ENCODE peak calls at places on chromosomes 3 and 15, in eight cellular contexts. V is heart left ventricle, N is K562, Z is HepG2, X is adrenal gland, H is IMR-90, O is esophagus muscularis mucosa, Y is right lobe of liver. C is an unnamed sample.

GRCh38 chr15:89353991-89354390 is 19.4 kb upstream of the POLG start:
- DNase-seq in Y (no peak), Z (no peak), X (no peak), H (no peak), V (no peak), N (no peak), O (no peak), C (no peak)

GRCh38 chr15:94749848-94750617 is 518.7 kb downstream of the MCTP2 start:
- DNase-seq in Y (no peak), V (no peak), H (no peak), N (no peak), Z (no peak), O (no peak), X (no peak), C (no peak)

GRCh38 chr15:63037996-63038720 is 4.4 kb upstream of the TPM1 start:
- DNase-seq in X (no peak), Z (no peak), N (no peak), H (no peak), Y (no peak), V (no peak), O (no peak), C (no peak)

GRCh38 chr3:59605318-59605717 is 555.5 kb upstream of the CFAP20DC start:
- DNase-seq in Y (no peak), V (no peak), H (no peak), X (no peak), Z (no peak), O (no peak), N (no peak), C (peak)

GRCh38 chr15:84955089-84955848 is 26.4 kb upstream of the PDE8A start:
- DNase-seq in Y (peak), V (peak), X (peak), O (no peak), H (peak), N (peak), Z (peak), C (peak)

GRCh38 chr3:11803977-11804903 is 42.4 kb downstream of the TAMM41 start:
- DNase-seq in N (peak), V (no peak), Z (peak), Y (no peak), O (no peak), H (peak), X (peak), C (peak)

GRCh38 chr3:139213936-139214335 is 129.9 kb upstream of the MRPS22 start:
- DNase-seq in N (no peak), X (no peak), O (peak), Y (no peak), H (no peak), Z (no peak), V (no peak), C (no peak)

GRCh38 chr15:69138963-69139362 is 21.5 kb upstream of the GLCE start:
- DNase-seq in N (no peak), Z (no peak), X (no peak), O (no peak), H (no peak), Y (no peak), V (no peak), C (no peak)

GRCh38 chr3:14518893-14519292 is 21.2 kb downstream of the GRIP2 start:
- DNase-seq in H (no peak), Z (no peak), N (no peak), Y (no peak), V (no peak), X (no peak), O (no peak), C (no peak)

GRCh38 chr15:33468740-33469139 is 158.0 kb downstream of the RYR3 start:
- DNase-seq in O (no peak), V (no peak), N (no peak), Y (no peak), Z (no peak), H (no peak), X (no peak), C (no peak)

GRCh38 chr3:40901298-40901697 is 298.0 kb upstream of the CTNNB1 start:
- DNase-seq in O (no peak), Y (no peak), H (no peak), X (no peak), N (no peak), V (no peak), Z (no peak), C (no peak)

GRCh38 chr15:60905587-60905986 is 323.5 kb downstream of the RORA start:
- DNase-seq in Z (no peak), V (no peak), H (no peak), X (no peak), N (no peak), O (no peak), Y (no peak), C (peak)

GRCh38 chr15:95503640-95504225 is 826.8 kb upstream of the NR2F2 start:
- DNase-seq in Y (no peak), Z (no peak), H (no peak), V (no peak), O (no peak), N (no peak), X (no peak), C (no peak)

GRCh38 chr3:110814170-110815007 is 257.2 kb upstream of the NECTIN3 start:
- DNase-seq in H (peak), X (no peak), N (no peak), V (no peak), O (no peak), Y (no peak), Z (no peak), C (no peak)

DNA sequence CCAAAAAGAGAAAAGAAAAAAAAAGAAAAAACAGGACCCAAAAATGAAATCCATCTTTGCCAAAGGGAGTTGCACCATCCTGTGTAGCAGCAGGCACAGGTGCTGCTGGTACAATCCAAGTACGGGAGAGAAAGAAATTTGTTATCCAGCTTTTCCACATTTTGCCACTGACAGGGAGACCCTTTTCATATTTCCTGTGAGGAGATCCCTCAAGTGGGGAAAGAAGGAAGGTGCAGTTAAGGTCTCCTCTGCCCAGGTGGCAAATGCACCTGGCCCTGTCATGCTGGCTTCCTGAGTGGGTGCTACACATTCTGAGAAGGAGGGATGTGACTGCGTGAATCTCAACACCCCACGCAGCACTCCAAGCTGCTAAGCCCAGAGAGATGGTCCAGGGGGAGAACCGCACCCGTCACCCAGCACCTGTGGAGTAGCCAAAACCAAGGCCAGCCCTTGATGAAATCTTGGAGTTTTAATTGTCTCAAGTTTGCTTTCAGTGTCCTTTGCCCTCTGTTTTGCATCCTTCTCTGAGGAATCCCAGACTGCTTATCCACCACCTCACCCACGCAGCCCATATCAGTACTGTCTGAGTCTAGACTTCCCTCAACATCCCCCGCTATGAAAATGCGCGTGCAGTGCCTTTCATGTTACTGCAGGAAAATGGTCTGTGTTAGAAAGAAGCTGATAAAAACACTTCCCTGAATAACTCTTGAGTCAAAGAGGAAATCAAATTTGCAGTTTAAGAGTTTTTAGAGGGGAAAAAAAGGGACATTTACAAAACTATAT is 141.9 kb upstream of the THBS1 start:
- DNase-seq in O (no peak), Z (peak), H (peak), V (peak), X (no peak), N (no peak), Y (no peak), C (peak)
- TF ChIP-seq CTCF in O (no peak), Z (peak), H (peak), V (no peak), X (no peak), N (no peak), Y (peak), C (no peak)

GRCh38 chr15:78264304-78265136 is at the start of gene DNAJA4:
- DNase-seq in H (no peak), Y (peak), X (peak), V (peak), O (no peak), N (no peak), Z (no peak), C (peak)
- TF ChIP-seq POLR2A in H (no peak), Y (no peak), X (no peak), V (no peak), O (no peak), N (no peak), Z (no peak), C (peak)

DNA sequence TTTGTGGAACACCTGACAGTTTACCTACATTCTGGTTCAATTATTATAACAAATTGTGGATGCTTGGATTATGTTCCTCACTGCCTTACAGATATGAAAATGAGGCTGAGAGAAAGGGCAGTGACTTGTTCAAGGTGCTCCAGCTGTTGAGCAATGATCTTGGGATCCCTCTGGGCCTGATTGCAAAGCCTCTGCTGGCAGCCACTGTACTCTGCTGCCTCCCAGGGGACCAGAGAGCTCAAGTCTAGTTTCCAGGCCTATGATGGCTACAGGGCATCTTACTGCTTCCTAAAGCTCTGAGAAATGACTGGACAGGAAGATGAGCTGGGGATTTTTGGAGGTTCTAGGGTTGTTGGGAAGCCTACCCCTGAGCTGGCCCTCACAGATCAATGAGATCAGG is 2.3 kb upstream of the SHC4 start:
- DNase-seq in Z (no peak), Y (no peak), O (no peak), X (no peak), H (peak), N (no peak), V (no peak), C (no peak)
- TF ChIP-seq CTCF in Z (peak), Y (no peak), O (no peak), X (no peak), H (peak), N (peak), V (no peak), C (no peak)

DNA sequence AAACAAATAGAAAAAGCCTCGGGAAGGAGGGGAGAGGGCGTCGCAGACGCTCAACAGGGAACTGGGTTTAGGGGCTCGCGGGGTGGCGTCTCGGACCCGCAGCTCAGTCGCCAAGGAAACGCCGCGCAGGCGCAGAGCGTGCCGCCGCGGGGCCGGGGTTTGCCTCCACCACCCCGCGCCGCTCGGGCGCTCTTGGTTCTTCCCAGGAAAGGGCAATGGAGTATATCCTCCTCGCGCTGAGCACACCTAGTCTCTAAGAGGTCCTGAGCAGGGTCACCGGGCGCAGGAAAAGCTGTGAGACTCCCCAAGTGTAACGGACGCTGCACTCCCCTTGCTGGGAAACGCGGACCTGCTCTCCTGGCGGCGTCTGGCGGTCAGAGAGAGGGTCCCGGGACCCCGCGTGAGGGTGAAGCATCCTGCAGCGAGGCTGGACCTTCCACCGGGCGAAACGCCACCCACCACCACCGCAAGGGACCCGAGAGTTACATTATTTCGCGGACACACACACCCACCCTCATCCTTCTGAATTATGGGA is 713 bp downstream of the PLCH1 start:
- DNase-seq in Y (peak), O (no peak), H (peak), V (peak), X (peak), N (peak), Z (peak), C (peak)
- TF ChIP-seq POLR2A in Y (no peak), O (no peak), H (no peak), V (no peak), X (no peak), N (no peak), Z (peak), C (peak)

GRCh38 chr3:128554100-128554464 is 61.1 kb upstream of the GATA2 start:
- DNase-seq in X (no peak), O (no peak), Z (peak), V (no peak), N (peak), H (peak), Y (no peak), C (no peak)
- TF ChIP-seq CTCF in X (no peak), O (no peak), Z (no peak), V (no peak), N (peak), H (peak), Y (no peak), C (no peak)

DNA sequence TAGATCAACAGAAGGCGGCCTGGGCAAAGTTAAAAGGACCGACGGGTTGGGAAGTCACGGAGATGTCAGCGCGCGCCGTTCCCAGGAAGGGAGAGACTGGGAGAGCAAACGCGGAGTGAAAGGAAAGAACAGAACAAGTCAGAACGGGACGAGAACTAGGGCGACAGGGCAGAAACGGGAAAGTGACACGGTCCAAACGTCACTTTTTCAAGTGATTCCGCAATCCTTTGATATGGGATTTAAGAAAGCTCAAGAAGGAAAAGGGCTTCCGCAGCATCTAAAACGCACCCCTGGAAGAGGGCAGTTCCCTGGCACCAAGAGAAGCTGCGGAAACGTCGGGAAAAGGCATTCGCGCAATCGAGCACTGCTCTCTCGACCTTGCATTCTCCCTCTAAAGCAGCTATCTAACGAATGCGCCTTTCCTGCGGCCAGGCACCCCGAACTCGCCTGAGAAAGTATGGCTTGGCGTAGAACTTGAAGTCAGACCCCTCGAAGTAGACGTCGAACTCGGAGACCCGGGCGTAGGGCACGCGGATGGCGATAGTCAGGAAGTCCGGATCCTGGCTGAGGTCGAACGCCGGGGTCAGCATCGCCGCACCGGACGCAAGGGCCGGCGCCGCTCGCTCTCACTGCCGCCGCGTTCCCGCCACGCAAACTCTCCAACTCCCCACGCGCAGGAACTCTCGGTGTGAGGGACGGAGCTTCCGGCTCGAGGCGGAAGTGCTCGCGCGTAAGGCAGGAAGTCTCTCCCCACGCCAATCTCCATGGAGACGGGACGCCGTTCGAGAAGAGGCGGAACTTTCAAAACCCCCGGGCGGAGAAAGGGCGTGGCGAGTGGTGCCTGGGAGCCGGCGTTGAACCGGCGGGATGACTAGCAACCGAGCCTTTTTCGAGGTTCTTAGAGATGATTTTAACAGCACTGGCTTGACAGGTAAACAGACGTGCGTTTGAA is at the start of gene SHQ1:
- DNase-seq in N (peak), X (peak), V (peak), Z (peak), O (peak), H (peak), Y (peak), C (peak)
- TF ChIP-seq POLR2A in N (peak), X (peak), V (no peak), Z (peak), O (no peak), H (peak), Y (peak), C (peak)

DNA sequence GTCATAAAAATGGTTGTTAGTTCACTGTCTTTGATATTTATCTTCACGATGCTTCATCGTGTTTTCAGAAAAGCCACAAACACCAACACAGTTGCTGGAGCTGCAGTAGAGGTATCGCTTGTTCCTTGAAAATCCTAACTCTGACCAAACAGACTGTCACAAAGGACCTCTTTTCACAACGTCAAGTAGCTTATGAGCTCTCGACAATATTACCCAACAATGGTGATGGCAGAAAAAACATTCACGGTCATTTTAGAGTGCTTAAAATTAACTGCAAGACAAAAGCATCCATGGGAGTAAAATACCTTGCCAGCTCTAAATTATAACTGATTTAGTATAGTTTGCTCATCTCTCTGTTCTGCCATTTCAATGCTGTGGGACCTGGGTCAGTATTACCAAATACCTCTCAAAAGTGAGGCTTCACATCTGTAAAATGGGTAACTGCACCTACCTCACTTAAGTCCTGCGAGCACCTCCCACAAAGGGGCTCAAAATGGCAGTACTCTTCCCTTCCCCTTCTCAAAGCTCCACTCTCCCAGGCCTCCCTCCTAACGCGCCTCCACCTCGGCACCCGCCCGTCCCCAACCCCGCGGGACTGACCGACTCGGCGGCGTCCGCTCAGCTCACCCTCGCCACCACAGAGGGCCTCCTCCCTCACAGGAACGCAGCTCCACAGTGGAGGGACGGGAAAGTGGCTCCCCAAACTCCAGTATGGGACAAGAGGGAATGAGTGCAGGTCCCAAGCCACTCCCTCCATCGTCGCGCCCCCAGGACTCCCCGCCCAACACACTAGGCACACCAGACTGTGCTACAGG is 534 bp downstream of the TRIM59 start:
- DNase-seq in N (no peak), V (no peak), H (peak), X (no peak), Z (no peak), O (no peak), Y (peak), C (no peak)
- TF ChIP-seq CTCF in N (no peak), V (no peak), H (no peak), X (no peak), Z (no peak), O (no peak), Y (no peak), C (no peak)

GRCh38 chr3:141425523-141426233 is 57.4 kb downstream of the ZBTB38 start:
- DNase-seq in Z (peak), H (peak), N (peak), O (no peak), V (no peak), X (no peak), Y (no peak), C (no peak)
- TF ChIP-seq POLR2A in Z (no peak), H (no peak), N (no peak), O (no peak), V (no peak), X (no peak), Y (no peak), C (no peak)

DNA sequence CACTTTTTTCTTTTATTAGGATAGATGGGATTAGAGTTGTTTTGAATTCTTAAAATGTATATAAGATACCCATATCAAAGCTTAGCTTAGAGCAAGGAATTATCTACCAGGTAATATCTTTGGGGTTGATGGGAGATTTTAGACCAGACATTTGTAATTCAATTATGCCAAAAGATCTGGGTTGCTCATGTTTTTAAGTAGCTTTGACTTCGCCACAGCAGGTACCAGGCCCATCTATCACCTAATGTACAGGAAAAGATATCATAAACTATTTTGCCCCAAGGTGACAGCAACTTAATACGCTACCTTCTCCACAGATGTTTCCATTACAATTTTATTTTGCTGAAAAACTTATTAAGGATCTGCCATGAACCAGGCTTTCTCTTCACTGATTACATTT is 514.6 kb upstream of the ADAMTS9 start:
- DNase-seq in O (no peak), Y (no peak), V (no peak), N (no peak), X (no peak), H (no peak), Z (no peak), C (no peak)
- TF ChIP-seq CTCF in O (no peak), Y (no peak), V (no peak), N (no peak), X (no peak), H (no peak), Z (no peak), C (no peak)

DNA sequence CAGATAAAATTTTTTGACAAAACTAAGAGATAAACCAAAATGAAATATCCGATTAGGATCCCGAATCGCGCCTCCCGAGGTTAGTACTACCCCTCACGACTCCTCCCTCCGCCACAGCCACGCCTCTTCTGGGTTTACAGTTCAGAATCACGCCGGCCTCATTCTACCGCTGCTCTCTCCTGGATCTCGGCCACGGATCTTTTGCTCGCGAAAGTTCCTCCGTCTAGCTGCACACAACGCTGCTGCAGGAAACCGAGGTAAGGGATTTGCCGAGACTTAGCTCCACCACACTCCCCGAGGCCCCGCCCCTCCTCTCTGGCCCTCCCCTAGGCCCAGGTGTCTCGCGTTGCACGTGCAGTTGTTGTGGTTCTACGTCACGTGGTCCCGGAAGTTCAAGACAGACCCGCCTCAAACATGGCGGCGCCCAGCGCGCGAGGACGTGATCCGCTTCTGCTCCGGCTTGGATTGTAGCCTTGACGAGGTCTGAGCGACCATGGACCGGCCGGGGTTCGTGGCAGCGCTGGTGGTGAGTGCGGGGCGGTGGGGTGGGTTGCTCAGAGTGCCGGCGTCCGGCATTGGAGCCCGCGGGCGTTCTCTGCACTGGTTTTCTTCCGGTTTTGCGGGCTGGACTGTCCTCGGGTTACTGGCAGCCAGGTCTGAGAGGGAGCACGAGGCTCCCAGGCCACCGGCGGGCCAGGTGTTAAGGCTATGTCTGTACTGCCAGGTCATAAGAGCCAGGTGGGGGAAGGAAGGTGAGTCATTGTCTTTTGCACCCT is at the start of gene SLC25A26:
- DNase-seq in H (peak), Y (peak), X (peak), V (peak), O (peak), Z (peak), N (peak), C (peak)
- TF ChIP-seq POLR2A in H (peak), Y (peak), X (peak), V (no peak), O (no peak), Z (peak), N (peak), C (peak)